ENCODE peak calls at places on chromosomes 16 and 17, in five cellular contexts. D is pancreas, F is IMR-90, X is A549, E is lower leg skin. S is an unnamed sample.

GRCh38 chr17:28524476-28525415 is 18.6 kb downstream of the FOXN1 start:
- DNase-seq in F (peak), E (no peak), D (peak), X (peak), S (peak)

GRCh38 chr16:77683845-77684526 is 38.3 kb upstream of the NUDT7 start:
- DNase-seq in X (no peak), F (no peak), E (no peak), D (no peak), S (no peak)

GRCh38 chr17:46764709-46765401 is 53.6 kb downstream of the WNT3 start:
- DNase-seq in E (peak), X (no peak), D (peak), F (peak), S (peak)

GRCh38 chr17:2421315-2422147 is 20.7 kb upstream of the MNT start:
- DNase-seq in F (peak), X (no peak), D (no peak), E (peak), S (no peak)

GRCh38 chr17:68383443-68384321 is 73.6 kb downstream of the WIPI1 start:
- DNase-seq in D (no peak), E (peak), F (peak), X (no peak), S (peak)

GRCh38 chr16:57000271-57001025 is 11.1 kb downstream of the NLRC5 start:
- DNase-seq in F (peak), X (peak), E (peak), D (no peak), S (no peak)

GRCh38 chr16:86761117-86761971 is 183.0 kb downstream of the FOXL1 start:
- DNase-seq in F (peak), E (peak), D (no peak), X (peak), S (no peak)

GRCh38 chr17:42287305-42288077 is 807 bp upstream of the STAT5A start:
- DNase-seq in D (no peak), F (no peak), X (no peak), E (peak), S (peak)

GRCh38 chr17:65562206-65562531 is 721 bp upstream of the AXIN2 start:
- DNase-seq in D (no peak), F (no peak), X (no peak), E (no peak), S (no peak)

GRCh38 chr17:47295037-47295873 is 28.5 kb upstream of the EFCAB13 start:
- DNase-seq in D (no peak), X (no peak), E (peak), F (no peak), S (no peak)

GRCh38 chr17:59129814-59130213 is 23.1 kb upstream of the TRIM37 start:
- DNase-seq in E (no peak), X (no peak), D (no peak), F (no peak), S (no peak)

GRCh38 chr16:2531371-2531695 is at the start of gene CEMP1:
- DNase-seq in X (no peak), E (no peak), F (no peak), D (no peak), S (no peak)

GRCh38 chr16:30185141-30185682 is 1.8 kb downstream of the CORO1A start:
- DNase-seq in F (no peak), E (no peak), X (no peak), D (no peak), S (peak)

GRCh38 chr16:85657267-85657650 is 31.5 kb downstream of the GINS2 start:
- DNase-seq in D (no peak), X (no peak), F (no peak), E (no peak), S (peak)

GRCh38 chr16:383326-384020 is 1.7 kb upstream of the PGAP6 start:
- DNase-seq in X (no peak), E (no peak), D (peak), F (no peak), S (peak)

GRCh38 chr16:54647731-54648221 is 282.9 kb upstream of the IRX5 start:
- DNase-seq in E (no peak), D (no peak), F (no peak), X (no peak), S (no peak)

GRCh38 chr16:4160663-4161436 is 44.6 kb upstream of the ADCY9 start:
- DNase-seq in F (no peak), X (no peak), D (no peak), E (no peak), S (no peak)

GRCh38 chr16:85826686-85827247 is 27.3 kb downstream of the COX4I1 start:
- DNase-seq in D (no peak), F (no peak), E (no peak), X (no peak), S (peak)

GRCh38 chr16:13083687-13084086 is 182.3 kb downstream of the SHISA9 start:
- DNase-seq in E (peak), D (peak), X (no peak), F (no peak), S (no peak)

GRCh38 chr17:19263621-19264010 is 26.4 kb downstream of the EPN2 start:
- DNase-seq in E (no peak), F (peak), X (no peak), D (no peak), S (no peak)

GRCh38 chr16:66886346-66886745 is 6.0 kb downstream of the PDP2 start:
- DNase-seq in F (peak), D (no peak), X (no peak), E (no peak), S (no peak)

GRCh38 chr17:229130-229944 is 47.9 kb upstream of the DOC2B start:
- DNase-seq in E (no peak), D (peak), X (no peak), F (peak), S (no peak)

GRCh38 chr17:231191-231965 is 49.9 kb upstream of the DOC2B start:
- DNase-seq in X (no peak), E (peak), D (peak), F (no peak), S (no peak)

GRCh38 chr17:231966-232807 is 50.7 kb upstream of the DOC2B start:
- DNase-seq in E (peak), D (peak), X (no peak), F (no peak), S (no peak)

GRCh38 chr17:229945-230235 is 48.4 kb upstream of the DOC2B start:
- DNase-seq in F (no peak), E (no peak), D (peak), X (no peak), S (no peak)

GRCh38 chr17:230371-230770 is 48.9 kb upstream of the DOC2B start:
- DNase-seq in X (no peak), D (peak), E (peak), F (no peak), S (no peak)
- H3K4me3 ChIP-seq in X (no peak), D (no peak), E (no peak), F (no peak), S (no peak)

GRCh38 chr17:78839173-78839761 is 1.3 kb downstream of the USP36 start:
- DNase-seq in D (no peak), F (peak), E (no peak), X (peak), S (no peak)

GRCh38 chr17:78840530-78840779 is 159 bp downstream of the USP36 start:
- DNase-seq in X (no peak), D (no peak), E (no peak), F (no peak), S (no peak)

GRCh38 chr17:78839762-78840529 is 668 bp downstream of the USP36 start:
- DNase-seq in E (peak), D (peak), X (peak), F (peak), S (peak)

GRCh38 chr17:78836420-78837021 is 4.1 kb downstream of the USP36 start:
- DNase-seq in X (no peak), D (no peak), E (no peak), F (no peak), S (no peak)

GRCh38 chr17:78838574-78839005 is 2.0 kb downstream of the USP36 start:
- DNase-seq in E (no peak), D (peak), F (no peak), X (no peak), S (peak)
- H3K4me3 ChIP-seq in E (no peak), D (peak), F (no peak), X (peak), S (peak)

GRCh38 chr17:80034654-80034976 is 1.1 kb downstream of the TBC1D16 start:
- DNase-seq in D (no peak), E (no peak), F (no peak), X (no peak), S (no peak)
- H3K4me3 ChIP-seq in D (peak), E (peak), F (peak), X (peak), S (peak)

GRCh38 chr17:77322284-77322533 is 181.4 kb downstream of the SEC14L1 start:
- DNase-seq in E (no peak), F (no peak), D (no peak), X (no peak), S (no peak)
- H3K4me3 ChIP-seq in E (no peak), F (no peak), D (no peak), X (peak), S (peak)

DNA sequence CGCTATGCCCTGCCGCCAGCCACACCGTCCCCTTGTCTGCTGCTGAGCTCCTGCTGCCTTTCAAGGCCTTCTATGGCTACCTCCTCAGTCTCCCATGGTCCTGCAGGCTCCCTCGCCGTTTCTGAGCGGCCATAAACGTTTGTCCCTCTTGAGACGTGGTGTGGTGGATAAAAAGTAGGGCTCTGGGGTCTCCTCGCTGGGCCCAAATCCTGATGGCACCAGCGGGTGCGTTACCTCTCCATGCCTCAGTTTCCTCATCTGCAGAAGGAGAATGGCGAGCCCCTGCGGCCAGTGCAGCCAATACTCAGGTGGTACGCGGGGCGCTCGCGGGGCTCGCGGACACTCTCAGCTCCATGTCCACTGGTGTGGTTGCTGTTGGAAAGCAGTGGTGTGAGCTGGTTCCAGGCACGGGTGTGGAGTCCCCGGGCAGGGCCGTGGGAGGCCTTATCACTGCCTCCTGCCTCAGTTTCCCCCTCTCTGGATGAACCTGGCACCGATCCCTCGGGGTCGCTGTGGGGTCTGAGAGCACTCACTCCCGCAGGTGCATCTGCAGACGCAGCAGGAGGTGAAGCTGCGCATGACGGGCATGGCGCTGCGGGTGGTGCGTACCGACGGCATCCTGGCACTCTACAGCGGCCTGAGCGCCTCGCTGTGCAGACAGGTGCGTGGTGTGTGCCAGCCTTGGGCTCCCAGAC is 2.5 kb downstream of the SLC25A10 start:
- DNase-seq in E (no peak), D (no peak), X (no peak), F (no peak), S (no peak)
- H3K4me3 ChIP-seq in E (no peak), D (peak), X (no peak), F (no peak), S (no peak)

S was measured in lower lobe of right lung.